ENCODE peak calls at places on chromosome 13, in six cellular contexts. M is tibial artery, I is uterus, O is pancreas, J is spleen, H is heart right ventricle. V is an unnamed sample.

GRCh38 chr13:90738881-90739280 is 608.6 kb upstream of the MIR17HG start:
- DNase-seq in M (no peak), I (no peak), O (no peak), J (no peak), H (no peak), V (no peak)

GRCh38 chr13:26663801-26664200 is 96.8 kb downstream of the GPR12 start:
- DNase-seq in M (no peak), I (no peak), O (no peak), J (no peak), H (no peak), V (no peak)

GRCh38 chr13:73952683-73953082 is 181.5 kb downstream of the KLF12 start:
- DNase-seq in M (no peak), I (no peak), O (no peak), J (no peak), H (no peak), V (no peak)

GRCh38 chr13:30307194-30307965 is at the start of gene KATNAL1:
- DNase-seq in M (peak; percentile 71), I (peak; percentile 88), O (peak; percentile 82), J (peak; percentile 93), H (peak; percentile 85), V (peak; percentile 87)

GRCh38 chr13:51266642-51267041 is 44.4 kb downstream of the FAM124A start:
- DNase-seq in M (no peak), I (no peak), O (no peak), J (no peak), H (no peak), V (no peak)

GRCh38 chr13:98537306-98537705 is 39.6 kb downstream of the STK24 start:
- DNase-seq in M (no peak), I (no peak), O (no peak), J (no peak), H (no peak), V (no peak)

GRCh38 chr13:28204043-28204442 is 65.7 kb downstream of the PAN3 start:
- DNase-seq in M (no peak), I (no peak), O (no peak), J (no peak), H (no peak), V (no peak)

GRCh38 chr13:67106502-67107057 is 123.6 kb downstream of the PCDH9 start:
- DNase-seq in M (no peak), I (no peak), O (no peak), J (peak; percentile 59), H (no peak), V (peak; percentile 28)

GRCh38 chr13:101799196-101799595 is 346.7 kb downstream of the ITGBL1 start:
- DNase-seq in M (no peak), I (no peak), O (no peak), J (no peak), H (no peak), V (no peak)

GRCh38 chr13:28037399-28037798 is 48.9 kb upstream of the URAD start:
- DNase-seq in M (no peak), I (no peak), O (no peak), J (no peak), H (no peak), V (no peak)

GRCh38 chr13:45627656-45628055 is 12.1 kb upstream of the ERICH6B start:
- DNase-seq in M (no peak), I (no peak), O (no peak), J (no peak), H (no peak), V (no peak)

GRCh38 chr13:40591091-40591490 is 75.3 kb downstream of the FOXO1 start:
- DNase-seq in M (no peak), I (no peak), O (no peak), J (no peak), H (no peak), V (no peak)

GRCh38 chr13:40592035-40592434 is 74.4 kb downstream of the FOXO1 start:
- DNase-seq in M (no peak), I (no peak), O (no peak), J (no peak), H (no peak), V (no peak)

GRCh38 chr13:40590112-40590862 is 76.2 kb downstream of the FOXO1 start:
- DNase-seq in M (no peak), I (no peak), O (no peak), J (no peak), H (no peak), V (no peak)

GRCh38 chr13:40588101-40588500 is 78.3 kb downstream of the FOXO1 start:
- DNase-seq in M (no peak), I (no peak), O (no peak), J (no peak), H (no peak), V (no peak)

GRCh38 chr13:40589285-40590109 is 76.9 kb downstream of the FOXO1 start:
- DNase-seq in M (peak; percentile 56), I (no peak), O (no peak), J (no peak), H (no peak), V (no peak)
- H3K4me3 ChIP-seq in M (no peak overlapping the region), I (no peak overlapping the region), O (no peak overlapping the region), J (no peak overlapping the region), H (no peak overlapping the region), V (no peak overlapping the region)

GRCh38 chr13:112131081-112131739 is 64.3 kb downstream of the SOX1 start:
- DNase-seq in M (no peak), I (no peak), O (no peak), J (peak; percentile 58), H (no peak), V (no peak)

GRCh38 chr13:112128052-112128610 is 61.2 kb downstream of the SOX1 start:
- DNase-seq in M (no peak), I (no peak), O (no peak), J (peak; percentile 54), H (no peak), V (no peak)

GRCh38 chr13:112129557-112129956 is 62.6 kb downstream of the SOX1 start:
- DNase-seq in M (no peak), I (no peak), O (no peak), J (peak; percentile 29), H (no peak), V (peak; percentile 17)

GRCh38 chr13:112124100-112124499 is 57.2 kb downstream of the SOX1 start:
- DNase-seq in M (no peak), I (no peak), O (no peak), J (no peak), H (no peak), V (no peak)

GRCh38 chr13:112127564-112127963 is 60.6 kb downstream of the SOX1 start:
- DNase-seq in M (no peak), I (no peak), O (no peak), J (peak; percentile 22), H (no peak), V (no peak)
- H3K4me1 ChIP-seq in M (no peaks in the 10 kb centered on the region), I (no peaks in the 10 kb centered on the region), O (no peaks in the 10 kb centered on the region), J (no peaks in the 10 kb centered on the region), H (no peaks in the 10 kb centered on the region), V (no peaks in the 10 kb centered on the region)

DNA sequence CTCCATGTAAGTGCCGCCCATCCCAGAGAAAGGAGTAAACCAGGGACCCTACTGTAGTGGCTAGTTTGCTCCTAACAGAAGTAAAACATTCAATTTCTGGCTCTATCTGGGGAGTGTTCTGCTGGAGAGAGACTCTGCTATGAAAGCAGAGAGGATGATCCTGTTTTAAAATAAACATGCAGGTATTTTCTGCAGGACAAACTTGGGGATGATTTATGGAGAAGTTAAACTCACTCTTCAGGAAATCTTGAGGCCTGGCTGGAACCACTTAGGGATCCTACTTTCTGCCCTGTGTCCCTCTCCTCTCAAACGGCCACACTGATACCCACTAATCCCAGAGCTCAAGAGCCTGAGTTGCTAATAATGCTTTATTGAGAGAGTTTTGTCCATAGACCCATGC is 281.1 kb downstream of the DNAJC15 start:
- DNase-seq in M (no peak), I (no peak), O (no peak), J (no peak), H (no peak), V (no peak)
- H3K27ac ChIP-seq in M (no peak overlapping the region), I (no peak overlapping the region), O (no peak overlapping the region), J (no peak overlapping the region), H (no peak overlapping the region), V (no peak overlapping the region)

GRCh38 chr13:25169356-25169755 is 2.7 kb downstream of the AMER2 start:
- DNase-seq in M (no peak), I (no peak), O (no peak), J (no peak), H (no peak), V (no peak)

GRCh38 chr13:25168800-25169199 is 3.3 kb downstream of the AMER2 start:
- DNase-seq in M (no peak), I (no peak), O (no peak), J (no peak), H (no peak), V (no peak)

GRCh38 chr13:25165664-25166063 is 6.4 kb downstream of the AMER2 start:
- DNase-seq in M (no peak), I (no peak), O (no peak), J (no peak), H (no peak), V (no peak)

GRCh38 chr13:25167775-25168174 is 4.3 kb downstream of the AMER2 start:
- DNase-seq in M (no peak), I (no peak), O (no peak), J (no peak), H (no peak), V (no peak)

DNA sequence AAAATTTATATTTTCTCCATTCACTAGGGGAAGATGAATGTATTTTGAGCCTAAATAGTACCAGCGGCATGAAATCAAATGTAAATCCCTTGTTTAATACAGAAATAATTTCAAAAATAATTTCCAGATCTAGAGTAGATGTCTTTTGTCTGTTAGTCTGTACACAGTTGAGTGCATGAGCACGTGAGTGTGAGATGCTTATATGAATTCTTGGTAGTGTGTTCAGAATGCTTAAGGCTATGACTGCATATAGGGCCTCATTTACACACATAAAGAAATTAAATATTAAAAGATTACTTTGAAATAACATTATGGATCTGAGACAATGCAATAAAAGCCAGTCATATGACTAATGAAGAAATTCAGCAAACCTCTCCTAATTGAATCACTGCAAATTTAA is 4.7 kb downstream of the AMER2 start:
- DNase-seq in M (no peak), I (no peak), O (no peak), J (no peak), H (no peak), V (no peak)
- H3K4me3 ChIP-seq in M (no peak overlapping the region), I (no peak overlapping the region), O (no peak overlapping the region), J (no peak overlapping the region), H (no peak overlapping the region), V (no peak overlapping the region)

DNA sequence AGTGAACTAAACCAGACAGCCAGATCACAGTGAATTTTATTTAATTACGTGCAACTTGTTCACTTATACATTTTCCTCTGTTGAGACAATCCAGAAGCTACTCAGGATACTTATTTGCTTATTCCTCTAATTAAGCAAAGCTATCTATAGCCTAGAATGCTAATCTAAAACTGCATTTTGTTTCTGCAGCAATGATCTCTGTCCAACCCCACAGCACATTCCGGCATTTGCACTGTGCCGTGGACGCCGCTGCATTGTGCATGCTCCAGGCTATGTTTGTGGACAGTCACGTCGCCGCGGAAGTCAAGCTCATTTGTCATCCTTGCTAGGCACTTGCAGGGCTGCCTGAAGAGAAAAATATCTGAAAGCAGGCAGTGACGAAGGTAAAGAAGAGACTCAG is 406.9 kb downstream of the RFC3 start:
- DNase-seq in M (no peak), I (no peak), O (peak; percentile 55), J (no peak), H (no peak), V (no peak)
- H3K4me1 ChIP-seq in M (no peaks in the 10 kb centered on the region), I (no peaks in the 10 kb centered on the region), O (no peaks in the 10 kb centered on the region), J (no peaks in the 10 kb centered on the region), H (no peaks in the 10 kb centered on the region), V (no peaks in the 10 kb centered on the region)

V was measured in aorta.